ENCODE peak calls at places on chromosome 19, in eight cellular contexts. K is SK-N-SH, L is AG09309, O is AG04450, T is heart right ventricle, Z is kidney epithelial cell, N is cardiac fibroblast, Q is tibial artery. S is an unnamed sample.

GRCh38 chr19:35114656-35115537 is 726 bp upstream of the FXYD3 start:
- DNase-seq in N (peak), Q (peak), K (peak), O (no peak), L (no peak), T (peak), Z (no peak), S (peak)

GRCh38 chr19:15810335-15810734 is 5.1 kb downstream of the OR10H1 start:
- DNase-seq in T (no peak), L (no peak), O (no peak), N (peak), Q (no peak), Z (no peak), K (no peak), S (no peak)

GRCh38 chr19:17686592-17687042 is 1.5 kb downstream of the UNC13A start:
- DNase-seq in L (no peak), Q (no peak), O (no peak), K (peak), T (peak), Z (no peak), N (peak), S (no peak)

GRCh38 chr19:19053508-19054314 is 10.1 kb upstream of the SLC25A42 start:
- DNase-seq in O (no peak), N (peak), T (peak), L (no peak), Z (no peak), K (peak), Q (no peak), S (no peak)

GRCh38 chr19:7833225-7834156 is 3.5 kb downstream of the EVI5L start:
- DNase-seq in L (no peak), Z (no peak), K (no peak), N (peak), Q (no peak), O (no peak), T (peak), S (no peak)

GRCh38 chr19:29988351-29988750 is 46.3 kb downstream of the URI1 start:
- DNase-seq in L (no peak), O (no peak), Q (no peak), Z (no peak), T (no peak), N (no peak), K (no peak), S (no peak)

GRCh38 chr19:13803038-13803437 is 7.8 kb downstream of the ZSWIM4 start:
- DNase-seq in N (no peak), T (no peak), O (no peak), Z (no peak), K (no peak), Q (no peak), L (no peak), S (no peak)

GRCh38 chr19:28882818-28883217 is 330.1 kb downstream of the UQCRFS1 start:
- DNase-seq in N (no peak), K (no peak), T (no peak), L (no peak), O (no peak), Z (no peak), Q (no peak), S (no peak)

GRCh38 chr19:3125900-3126524 is 9.8 kb upstream of the GNA15 start:
- DNase-seq in O (no peak), N (peak), Q (no peak), T (peak), K (peak), L (no peak), Z (no peak), S (peak)

GRCh38 chr19:390386-391198 is 18.4 kb downstream of the C2CD4C start:
- DNase-seq in L (no peak), K (peak), N (no peak), Z (no peak), T (no peak), O (no peak), Q (no peak), S (no peak)

GRCh38 chr19:55641376-55642152 is 762 bp downstream of the ZNF580 start:
- DNase-seq in Q (peak), L (no peak), O (no peak), N (peak), K (peak), Z (no peak), T (no peak), S (no peak)

GRCh38 chr19:6084821-6085220 is 25.5 kb downstream of the RFX2 start:
- DNase-seq in O (no peak), Q (no peak), L (no peak), N (no peak), K (no peak), T (no peak), Z (no peak), S (no peak)

GRCh38 chr19:58558623-58559274 is 338 bp upstream of the UBE2M start:
- DNase-seq in N (peak), T (peak), K (peak), Z (peak), L (peak), Q (peak), O (peak), S (peak)

GRCh38 chr19:16943942-16944625 is 55.3 kb downstream of the F2RL3 start:
- DNase-seq in Z (no peak), N (no peak), T (no peak), Q (no peak), O (no peak), L (no peak), K (no peak), S (no peak)

GRCh38 chr19:10884273-10884672 is 12.9 kb downstream of the CARM1 start:
- DNase-seq in O (no peak), Z (no peak), T (no peak), L (no peak), N (peak), Q (no peak), K (no peak), S (no peak)

GRCh38 chr19:51024924-51025323 is 1.5 kb downstream of the KLK11 start:
- DNase-seq in O (no peak), Z (no peak), L (no peak), T (no peak), N (no peak), K (no peak), Q (no peak), S (no peak)

GRCh38 chr19:38221919-38222828 is 1.8 kb downstream of the DPF1 start:
- DNase-seq in Z (no peak), K (peak), O (no peak), T (no peak), Q (no peak), L (no peak), N (no peak), S (no peak)
- H3K4me3 ChIP-seq in Z (no peak), K (no peak), O (no peak), T (no peak), Q (no peak), L (no peak), N (no peak), S (no peak)

GRCh38 chr19:1812426-1813196 is 535 bp upstream of the ATP8B3 start:
- DNase-seq in Z (peak), O (peak), K (peak), T (peak), N (peak), L (peak), Q (peak), S (peak)
- H3K4me3 ChIP-seq in Z (peak), O (peak), K (peak), T (peak), N (peak), L (peak), Q (peak), S (peak)

DNA sequence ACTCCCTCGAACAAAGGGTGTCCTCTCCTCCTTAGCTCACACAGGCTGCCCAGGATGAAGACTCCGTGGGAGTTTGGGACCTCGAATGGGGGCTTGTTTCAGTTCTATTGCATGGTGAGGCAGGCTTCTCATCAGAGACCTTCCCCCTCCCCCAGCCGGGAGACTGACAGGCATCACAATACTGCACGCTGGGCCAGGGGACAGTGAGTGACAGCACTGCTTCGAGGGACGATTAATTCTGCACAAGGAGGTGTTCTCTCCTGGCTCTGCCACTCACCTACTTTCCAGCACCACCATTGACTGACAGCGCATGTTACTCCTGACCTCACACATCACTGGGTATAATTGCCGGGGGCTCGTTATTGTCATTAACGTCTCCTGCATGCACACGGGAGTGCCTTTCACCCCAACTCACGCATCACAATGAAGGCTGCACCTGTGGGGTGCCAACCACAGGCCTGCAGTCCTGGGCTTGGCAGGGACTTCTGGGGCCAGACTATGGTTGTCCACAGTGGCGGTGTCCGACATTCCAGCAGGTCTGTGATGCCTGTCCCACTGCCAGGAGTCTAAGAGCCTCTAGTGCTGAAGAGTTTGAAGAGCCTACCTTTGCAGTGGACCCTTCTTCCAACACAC is 412.2 kb upstream of the TSHZ3 start:
- DNase-seq in K (no peak), L (no peak), Q (no peak), N (no peak), O (no peak), Z (no peak), T (no peak), S (no peak)
- H3K4me3 ChIP-seq in K (no peak), L (no peak), Q (no peak), N (no peak), O (no peak), Z (no peak), T (no peak), S (no peak)

GRCh38 chr19:49639401-49640112 is 386 bp downstream of the RRAS start:
- DNase-seq in L (no peak), K (no peak), T (no peak), Q (peak), N (peak), O (no peak), Z (no peak), S (no peak)

GRCh38 chr19:49636230-49636932 is 3.6 kb downstream of the RRAS start:
- DNase-seq in O (no peak), L (no peak), T (no peak), Q (no peak), Z (no peak), K (no peak), N (no peak), S (no peak)

GRCh38 chr19:49637865-49638350 is 2.0 kb downstream of the RRAS start:
- DNase-seq in T (peak), N (peak), K (no peak), Q (peak), L (peak), Z (no peak), O (no peak), S (no peak)

GRCh38 chr19:49640113-49640898 is at the start of gene RRAS:
- DNase-seq in O (peak), N (peak), K (peak), T (peak), Z (peak), Q (peak), L (peak), S (peak)

GRCh38 chr19:49638360-49638759 is 1.6 kb downstream of the RRAS start:
- DNase-seq in K (no peak), Q (no peak), T (no peak), O (no peak), Z (no peak), N (peak), L (no peak), S (no peak)
- H3K4me3 ChIP-seq in K (peak), Q (peak), T (peak), O (peak), Z (peak), N (peak), L (peak), S (no peak)

DNA sequence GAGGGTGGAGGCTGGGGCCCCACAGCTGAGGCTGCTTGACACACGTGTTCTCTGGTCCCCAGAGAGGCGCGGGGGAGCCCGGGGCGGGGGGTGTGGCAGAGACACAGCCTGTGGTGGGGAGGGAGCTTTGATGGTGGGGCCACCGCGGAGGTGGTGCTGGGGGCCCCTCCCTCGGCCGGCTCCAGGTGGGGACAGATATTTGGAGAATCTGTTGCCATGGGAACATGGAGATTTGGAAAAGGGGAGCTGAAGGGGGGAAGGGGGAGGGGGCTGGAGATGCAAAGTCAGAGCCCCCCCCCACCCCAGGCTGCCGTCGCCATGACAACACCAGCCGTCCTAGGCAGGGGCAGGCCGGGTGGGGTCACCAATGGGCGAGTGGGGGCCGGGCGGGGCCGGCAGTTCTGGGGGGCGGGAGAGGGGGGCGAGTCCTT is 1.2 kb downstream of the PRKCG start:
- DNase-seq in T (no peak), Z (no peak), L (no peak), K (no peak), N (no peak), O (no peak), Q (no peak), S (no peak)
- H3K4me3 ChIP-seq in T (no peak), Z (no peak), L (no peak), K (no peak), N (no peak), O (no peak), Q (no peak), S (no peak)

GRCh38 chr19:1406496-1406817 is 929 bp upstream of the DAZAP1 start:
- DNase-seq in K (no peak), O (no peak), L (no peak), Z (no peak), Q (no peak), N (no peak), T (no peak), S (no peak)
- H3K4me3 ChIP-seq in K (peak), O (peak), L (peak), Z (no peak), Q (peak), N (peak), T (peak), S (peak)

GRCh38 chr19:37691881-37692504 is 27.6 kb downstream of the ZNF607 start:
- DNase-seq in T (peak), N (peak), Z (peak), O (peak), K (peak), L (peak), Q (peak), S (no peak)
- H3K4me3 ChIP-seq in T (peak), N (peak), Z (peak), O (peak), K (peak), L (peak), Q (peak), S (no peak)

DNA sequence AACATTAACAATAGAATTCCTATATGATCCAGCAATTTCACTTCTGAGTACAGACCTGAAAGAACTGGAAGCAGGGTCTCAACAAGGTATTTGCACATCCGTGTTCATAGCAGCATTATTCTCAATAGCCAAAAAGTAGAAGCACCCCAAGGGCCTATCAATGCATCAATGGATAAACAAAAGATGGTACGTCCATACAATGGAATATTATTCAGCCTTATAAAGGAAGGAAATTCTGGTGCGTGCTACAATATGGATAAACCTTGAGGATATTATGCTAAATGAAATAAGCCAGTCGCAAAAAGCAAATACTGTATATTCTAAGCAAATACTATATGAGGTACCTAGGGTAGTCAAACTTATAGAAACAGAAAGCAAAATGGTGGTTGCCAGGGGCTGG is 30.8 kb upstream of the CEBPA start:
- DNase-seq in Q (no peak), O (no peak), Z (no peak), N (no peak), T (no peak), K (no peak), L (no peak), S (no peak)
- H3K4me3 ChIP-seq in Q (no peak), O (no peak), Z (no peak), N (no peak), T (no peak), K (no peak), L (no peak), S (no peak)

DNA sequence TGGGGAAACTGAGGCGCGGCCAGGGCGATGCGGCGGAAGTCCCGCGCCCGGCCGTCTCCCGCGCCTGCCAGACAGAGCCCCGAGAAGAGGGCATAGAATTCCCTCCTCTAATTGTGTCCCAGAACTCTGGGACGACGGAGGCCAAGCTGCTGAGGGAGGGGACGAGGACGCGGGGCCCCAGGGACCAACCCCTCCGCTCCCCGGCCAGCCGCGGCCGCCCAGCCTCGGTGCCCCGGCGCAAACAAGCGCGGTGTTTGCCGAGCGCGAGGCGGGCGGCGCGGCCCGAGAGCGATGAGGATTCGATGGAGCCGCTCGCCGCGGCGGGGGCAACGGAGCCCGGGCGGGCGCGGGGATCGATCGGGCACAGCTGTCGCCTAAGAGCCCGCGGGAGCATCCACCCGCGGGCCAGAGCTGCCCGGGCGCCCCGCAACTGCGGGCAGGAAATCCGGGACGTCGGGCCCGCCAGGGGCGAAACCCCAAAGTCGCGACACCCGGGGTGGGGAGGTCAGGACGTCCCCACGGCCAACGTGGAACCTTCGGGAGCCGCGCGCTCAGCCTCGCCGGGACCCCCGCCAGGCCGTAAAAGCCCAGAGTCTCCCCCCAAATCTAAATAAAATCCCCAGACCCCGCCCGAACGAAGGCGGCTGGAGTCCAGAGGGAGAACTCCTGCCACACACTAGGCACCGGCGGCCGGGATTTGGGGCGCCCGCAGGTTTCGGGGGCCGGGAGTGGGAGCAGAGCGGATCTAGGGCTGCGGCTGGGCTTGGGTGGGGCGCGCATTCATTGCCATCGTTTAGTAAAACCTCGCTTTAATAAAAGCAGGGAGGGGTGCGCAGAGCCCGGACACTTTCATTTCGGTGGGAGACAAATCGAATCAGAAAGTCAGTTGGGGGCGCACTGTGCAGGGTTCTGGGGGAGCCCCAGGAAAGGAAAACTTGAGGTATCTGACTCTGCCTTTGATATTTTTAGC is 3.6 kb upstream of the ONECUT3 start:
- DNase-seq in T (no peak), K (no peak), Q (no peak), L (no peak), Z (no peak), O (no peak), N (no peak), S (no peak)
- H3K4me3 ChIP-seq in T (peak), K (no peak), Q (no peak), L (no peak), Z (no peak), O (no peak), N (no peak), S (no peak)

DNA sequence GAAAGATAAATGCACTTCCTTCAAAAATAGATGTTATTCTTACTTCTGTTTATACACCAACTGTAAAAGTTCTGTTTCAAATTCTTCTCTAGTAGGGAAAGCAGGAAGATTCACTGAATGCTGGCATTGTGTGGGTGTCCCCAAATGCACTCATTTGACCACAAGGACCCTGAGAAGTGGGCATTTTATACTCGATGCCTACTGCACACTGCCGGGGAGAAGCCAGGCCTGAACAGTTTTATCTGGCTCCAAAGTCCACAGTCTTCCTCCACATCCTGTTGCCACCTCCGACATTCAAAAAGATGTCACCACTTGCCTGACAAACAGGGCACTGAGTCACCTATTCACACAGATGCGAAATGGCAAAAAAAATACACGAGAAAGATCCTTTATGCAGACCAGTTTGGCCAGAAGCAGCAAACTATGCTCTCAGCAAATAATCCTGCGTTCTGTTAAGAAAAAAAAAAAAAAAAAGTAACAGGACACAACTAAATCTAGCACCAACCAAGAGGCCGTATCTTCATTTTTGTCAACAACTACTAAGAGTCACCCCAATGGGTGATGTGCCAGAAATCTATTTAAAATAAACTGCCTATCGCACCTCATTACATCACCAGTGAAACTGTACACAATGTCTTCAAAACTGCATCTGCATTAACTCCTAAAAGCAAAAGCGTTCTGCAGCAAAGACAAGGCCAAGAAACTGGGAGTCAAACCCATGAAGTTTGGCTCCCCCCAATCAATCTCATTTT is 6.2 kb downstream of the ZC3H4 start:
- DNase-seq in K (no peak), O (no peak), T (no peak), L (no peak), N (peak), Z (no peak), Q (no peak), S (no peak)
- H3K4me3 ChIP-seq in K (peak), O (no peak), T (no peak), L (no peak), N (no peak), Z (no peak), Q (no peak), S (no peak)

S was measured in Jurkat, Clone E6-1.